ENCODE peak calls at places on chromosomes 16 and 17, in ten cellular contexts. T, Y, P, N, J, M, L, B, G and R are unnamed samples.

GRCh38 chr16:588639-588888 is 1.3 kb upstream of the RAB40C start:
- DNase-seq in L (peak; percentile 33), M (peak; percentile 56), P (peak; percentile 39), Y (peak; percentile 39), G (peak; percentile 67), T (no peak), J (no peak), N (peak; percentile 53), B (peak; percentile 79), R (peak; percentile 82)

GRCh38 chr16:68754117-68754792 is 17.2 kb downstream of the CDH1 start:
- DNase-seq in L (no peak), J (no peak), Y (no peak), T (peak; percentile 27), G (no peak), M (no peak), P (no peak), N (no peak), B (no peak), R (no peak)

GRCh38 chr17:58991718-58992331 is 114.9 kb downstream of the TRIM37 start:
- DNase-seq in Y (no peak), N (no peak), M (peak; percentile 46), L (peak; percentile 65), J (no peak), P (no peak), G (no peak), B (no peak), T (no peak), R (peak; percentile 30)

GRCh38 chr17:82356845-82357355 is 2.1 kb upstream of the TEX19 start:
- DNase-seq in J (no peak), P (no peak), B (no peak), N (no peak), L (no peak), G (no peak), T (peak; percentile 73), M (no peak), Y (no peak), R (no peak)

GRCh38 chr16:64391009-64391663 is 730.7 kb downstream of the CDH11 start:
- DNase-seq in P (no peak), T (no peak), Y (no peak), G (no peak), L (peak; percentile 48), J (no peak), N (no peak), M (no peak), B (no peak), R (no peak)

GRCh38 chr16:12157510-12158093 is 181.1 kb downstream of the SNX29 start:
- DNase-seq in M (no peak), T (no peak), J (no peak), B (no peak), P (no peak), N (no peak), G (no peak), Y (no peak), L (peak; percentile 67), R (no peak)

GRCh38 chr16:47061204-47061603 is 82.5 kb downstream of the NETO2 start:
- DNase-seq in L (no peak), J (no peak), B (no peak), M (no peak), G (no peak), P (no peak), N (no peak), Y (no peak), T (no peak), R (no peak)

GRCh38 chr17:60304502-60304901 is 87.4 kb downstream of the USP32 start:
- DNase-seq in L (no peak), M (no peak), N (no peak), J (no peak), T (no peak), Y (no peak), G (no peak), P (no peak), B (no peak), R (no peak)

GRCh38 chr16:30677931-30678585 is 19.8 kb downstream of the FBRS start:
- DNase-seq in L (no peak), N (no peak), J (no peak), T (no peak), P (no peak), M (no peak), G (no peak), Y (no peak), B (no peak), R (no peak)

GRCh38 chr16:66511615-66512500 is 38.1 kb downstream of the TK2 start:
- DNase-seq in J (no peak), L (peak; percentile 74), P (no peak), M (peak; percentile 25), T (no peak), Y (no peak), G (no peak), N (no peak), B (no peak), R (no peak)

GRCh38 chr17:50551433-50551815 is 4.5 kb downstream of the SPATA20 start:
- DNase-seq in L (no peak), Y (no peak), T (no peak), G (no peak), M (peak; percentile 52), J (no peak), B (no peak), N (no peak), P (no peak), R (no peak)

GRCh38 chr16:72561-73537 is at the start of gene RHBDF1:
- DNase-seq in B (peak; percentile 39), L (peak; percentile 57), T (no peak), J (no peak), Y (no peak), M (peak; percentile 69), P (no peak), G (peak; percentile 41), N (no peak), R (peak; percentile 28)

GRCh38 chr17:2965621-2966275 is 97.7 kb downstream of the OR1D5 start:
- DNase-seq in G (no peak), N (no peak), B (no peak), L (peak; percentile 45), Y (no peak), J (no peak), M (peak; percentile 79), P (no peak), T (no peak), R (no peak)

GRCh38 chr17:17579691-17580090 is 11.8 kb downstream of the PEMT start:
- DNase-seq in P (no peak), L (no peak), B (no peak), N (no peak), M (no peak), Y (no peak), T (peak; percentile 68), J (no peak), G (no peak), R (no peak)

GRCh38 chr16:18983565-18984424 is at the start of gene TMC7:
- DNase-seq in N (no peak), J (no peak), G (peak; percentile 62), M (peak; percentile 83), B (peak; percentile 55), T (peak; percentile 96), L (peak; percentile 85), P (no peak), Y (no peak), R (peak; percentile 32)

GRCh38 chr17:5770556-5771270 is 186.4 kb upstream of the NLRP1 start:
- DNase-seq in J (no peak), B (no peak), Y (no peak), T (no peak), N (no peak), G (no peak), L (no peak), M (no peak), P (no peak), R (no peak)

GRCh38 chr16:89436362-89436761 is 54.0 kb downstream of the ANKRD11 start:
- DNase-seq in P (no peak), B (no peak), Y (no peak), M (no peak), L (no peak), T (no peak), G (no peak), N (no peak), J (peak; percentile 12), R (no peak)

GRCh38 chr17:75685508-75685907 is 18.4 kb downstream of the SAP30BP start:
- DNase-seq in J (no peak), B (no peak), L (no peak), Y (no peak), P (no peak), N (no peak), G (no peak), T (no peak), M (no peak), R (no peak)

GRCh38 chr16:25257504-25257955 is at the start of gene ZKSCAN2:
- DNase-seq in Y (peak; percentile 67), G (peak; percentile 91), M (peak; percentile 92), N (peak; percentile 74), L (peak; percentile 91), P (peak; percentile 77), T (no peak), J (peak; percentile 71), B (peak; percentile 87), R (peak; percentile 94)

GRCh38 chr17:301681-302299 is 50.8 kb downstream of the RPH3AL start:
- DNase-seq in J (no peak), N (no peak), T (no peak), Y (no peak), P (no peak), M (no peak), G (no peak), L (no peak), B (no peak), R (no peak)

GRCh38 chr17:46727572-46728348 is 90.7 kb downstream of the WNT3 start:
- DNase-seq in M (no peak), P (no peak), G (no peak), B (no peak), J (no peak), T (no peak), N (no peak), L (peak; percentile 89), Y (no peak), R (no peak)

GRCh38 chr17:77092025-77092424 is 48.7 kb upstream of the SEC14L1 start:
- DNase-seq in M (no peak), G (no peak), Y (no peak), B (no peak), T (no peak), L (no peak), J (no peak), N (no peak), P (no peak), R (no peak)

GRCh38 chr17:47207143-47208067 is 1.7 kb upstream of the MYL4 start:
- DNase-seq in B (no peak), G (no peak), M (no peak), Y (no peak), N (no peak), J (no peak), L (no peak), P (no peak), T (no peak), R (no peak)